ENCODE peak calls at places on chromosomes 5 and 9, in five cellular contexts. T is BE2C, E is Calu3, Z is thyroid gland, R is neural crest cell. B is an unnamed sample.
A peak's percentile ranks its signal among the peaks of the same experiment; 100 is the strongest.

GRCh38 chr5:35920890-35921289 is 17.5 kb downstream of the CAPSL start:
- DNase-seq in T (no peak), E (no peak), R (peak; percentile 8), Z (no peak), B (no peak)

GRCh38 chr9:35682520-35682919 is 7.2 kb downstream of the TPM2 start:
- DNase-seq in Z (no peak), R (no peak), T (no peak), E (no peak), B (no peak)

GRCh38 chr9:134159566-134160245 is 4.7 kb downstream of the RNU6ATAC start:
- DNase-seq in Z (no peak), E (no peak), T (no peak), R (no peak), B (no peak)

GRCh38 chr9:107484117-107484723 is 5.3 kb downstream of the KLF4 start:
- DNase-seq in E (peak; percentile 34), Z (peak; percentile 9), T (peak; percentile 28), R (peak; percentile 18), B (peak; percentile 94)

GRCh38 chr9:123438821-123439220 is 82.8 kb downstream of the CRB2 start:
- DNase-seq in R (peak; percentile 31), E (no peak), Z (no peak), T (no peak), B (no peak)

GRCh38 chr9:107976767-107977166 is 487.2 kb upstream of the KLF4 start:
- DNase-seq in R (no peak), E (no peak), Z (peak; percentile 12), T (no peak), B (peak; percentile 75)

GRCh38 chr9:92686954-92687353 is 17.0 kb upstream of the IPPK start:
- DNase-seq in E (no peak), R (no peak), T (no peak), Z (no peak), B (no peak)

GRCh38 chr5:9667906-9668305 is 37.8 kb upstream of the TAS2R1 start:
- DNase-seq in R (no peak), T (no peak), Z (no peak), E (no peak), B (peak; percentile 20)

GRCh38 chr9:133113163-133113927 is 7.7 kb downstream of the RALGDS start:
- DNase-seq in Z (no peak), T (peak; percentile 8), E (no peak), R (no peak), B (no peak)

GRCh38 chr5:56148453-56148971 is 84.6 kb downstream of the ANKRD55 start:
- DNase-seq in R (no peak), E (no peak), Z (peak; percentile 79), T (no peak), B (no peak)

GRCh38 chr9:108180511-108180910 is 675.3 kb downstream of the ACTL7B start:
- DNase-seq in T (peak; percentile 38), Z (no peak), E (no peak), R (no peak), B (no peak)

GRCh38 chr5:131381792-131382191 is 117.9 kb downstream of the CDC42SE2 start:
- DNase-seq in Z (no peak), R (no peak), E (no peak), T (no peak), B (no peak)

GRCh38 chr9:107020040-107020530 is 157.1 kb downstream of the ZNF462 start:
- DNase-seq in T (no peak), E (no peak), R (no peak), Z (peak; percentile 80), B (peak; percentile 93)

GRCh38 chr5:157538311-157538710 is 37.3 kb downstream of the ADAM19 start:
- DNase-seq in E (no peak), T (no peak), R (no peak), Z (no peak), B (no peak)

GRCh38 chr5:95922798-95923197 is 38.9 kb downstream of the ELL2 start:
- DNase-seq in E (no peak), T (no peak), Z (no peak), R (no peak), B (no peak)

GRCh38 chr5:68432682-68433081 is 217.1 kb downstream of the PIK3R1 start:
- DNase-seq in R (no peak), E (peak; percentile 51), T (no peak), Z (no peak), B (no peak)

GRCh38 chr5:67047180-67047579 is 149.4 kb downstream of the CD180 start:
- DNase-seq in T (peak; percentile 74), E (no peak), Z (peak; percentile 33), R (no peak), B (no peak)

GRCh38 chr5:65043843-65044359 is 275.2 kb downstream of the CWC27 start:
- DNase-seq in R (no peak), Z (no peak), E (no peak), T (no peak), B (no peak)

GRCh38 chr9:15999422-16000339 is 446.8 kb downstream of the CCDC171 start:
- DNase-seq in T (no peak), R (no peak), Z (no peak), E (peak; percentile 2), B (peak; percentile 87)

GRCh38 chr5:151427258-151427657 is 20.1 kb upstream of the SLC36A1 start:
- DNase-seq in T (no peak), E (no peak), R (no peak), Z (no peak), B (no peak)

GRCh38 chr5:73299665-73300435 is 126.9 kb downstream of the TMEM174 start:
- DNase-seq in R (no peak), Z (no peak), T (no peak), E (no peak), B (no peak)

GRCh38 chr9:137813651-137814415 is 63.7 kb upstream of the CACNA1B start:
- DNase-seq in R (no peak), E (no peak), T (no peak), Z (peak; percentile 91), B (no peak)

GRCh38 chr5:95664204-95664786 is 17.7 kb downstream of the RFESD start:
- DNase-seq in Z (peak; percentile 39), R (peak; percentile 34), T (peak; percentile 24), E (peak; percentile 31), B (peak; percentile 72)

GRCh38 chr9:136339958-136340310 is 12.6 kb downstream of the GPSM1 start:
- DNase-seq in E (no peak), R (no peak), T (no peak), Z (no peak), B (no peak)

GRCh38 chr5:111628901-111629300 is 116.6 kb upstream of the STARD4 start:
- DNase-seq in E (no peak), T (no peak), R (no peak), Z (no peak), B (peak; percentile 58)

GRCh38 chr5:94240616-94241287 is 377.7 kb downstream of the KIAA0825 start:
- DNase-seq in R (no peak), E (no peak), Z (no peak), T (peak; percentile 54), B (peak; percentile 73)

GRCh38 chr9:110583237-110583636 is 3.7 kb upstream of the SVEP1 start:
- DNase-seq in E (no peak), T (no peak), Z (no peak), R (no peak), B (peak; percentile 68)

GRCh38 chr9:113583511-113584470 is 120.3 kb downstream of the RGS3 start:
- DNase-seq in E (no peak), R (no peak), Z (no peak), T (no peak), B (no peak)

GRCh38 chr5:52760695-52761366 is 26.9 kb upstream of the ITGA1 start:
- DNase-seq in Z (no peak), T (no peak), E (no peak), R (no peak), B (no peak)

GRCh38 chr9:2833096-2833495 is 10.8 kb downstream of the PUM3 start:
- DNase-seq in Z (no peak), R (no peak), T (no peak), E (no peak), B (peak; percentile 56)

GRCh38 chr5:110045153-110045552 is 355.4 kb downstream of the MAN2A1 start:
- DNase-seq in R (no peak), E (no peak), T (no peak), Z (no peak), B (peak; percentile 13)

GRCh38 chr9:126442636-126443035 is 116.0 kb downstream of the MVB12B start:
- DNase-seq in R (no peak), Z (no peak), T (no peak), E (no peak), B (no peak)

GRCh38 chr5:137688248-137688840 is 47.5 kb downstream of the KLHL3 start:
- DNase-seq in T (no peak), R (no peak), Z (no peak), E (no peak), B (no peak)

GRCh38 chr9:38057416-38058195 is 11.4 kb downstream of the SHB start:
- DNase-seq in E (no peak), R (no peak), Z (peak; percentile 86), T (peak; percentile 64), B (no peak)

GRCh38 chr5:31663519-31663918 is 24.6 kb downstream of the PDZD2 start:
- DNase-seq in Z (no peak), E (no peak), R (no peak), T (no peak), B (peak; percentile 74)

GRCh38 chr5:31661257-31661656 is 22.3 kb downstream of the PDZD2 start:
- DNase-seq in E (no peak), T (no peak), R (no peak), Z (no peak), B (no peak)

GRCh38 chr5:31664566-31664965 is 25.6 kb downstream of the PDZD2 start:
- DNase-seq in Z (no peak), T (peak; percentile 53), R (no peak), E (peak; percentile 25), B (no peak)
- TF ChIP-seq CTCF in Z (no peak), T (peak; percentile 85), R (no peak), E (no peak), B (no peak)

GRCh38 chr5:62011072-62011664 is 294.8 kb upstream of the KIF2A start:
- DNase-seq in Z (no peak), T (no peak), E (no peak), R (no peak), B (no peak)

DNA sequence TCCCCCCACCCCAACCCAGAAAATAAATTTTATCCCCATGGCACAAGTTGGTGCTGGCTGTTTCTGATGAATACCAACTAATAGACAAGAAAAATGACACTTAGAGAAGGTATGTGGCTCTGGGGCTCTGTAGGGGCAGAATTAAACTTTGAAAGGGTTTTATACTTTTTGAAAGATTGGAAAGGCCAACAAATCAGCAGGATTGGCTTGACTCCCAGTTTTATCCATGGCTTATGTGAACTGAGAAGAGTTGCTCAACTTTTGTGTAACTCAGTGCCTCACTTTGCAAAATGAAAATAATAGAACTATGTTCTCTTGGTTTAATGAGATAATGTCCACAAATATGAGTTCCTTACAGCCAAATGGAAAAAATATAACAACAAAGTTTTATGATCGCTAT is 288.9 kb upstream of the KIF2A start:
- DNase-seq in Z (no peak), E (no peak), T (no peak), R (no peak), B (peak; percentile 17)
- TF ChIP-seq CTCF in Z (no peak), E (no peak), T (no peak), R (no peak), B (no peak)

DNA sequence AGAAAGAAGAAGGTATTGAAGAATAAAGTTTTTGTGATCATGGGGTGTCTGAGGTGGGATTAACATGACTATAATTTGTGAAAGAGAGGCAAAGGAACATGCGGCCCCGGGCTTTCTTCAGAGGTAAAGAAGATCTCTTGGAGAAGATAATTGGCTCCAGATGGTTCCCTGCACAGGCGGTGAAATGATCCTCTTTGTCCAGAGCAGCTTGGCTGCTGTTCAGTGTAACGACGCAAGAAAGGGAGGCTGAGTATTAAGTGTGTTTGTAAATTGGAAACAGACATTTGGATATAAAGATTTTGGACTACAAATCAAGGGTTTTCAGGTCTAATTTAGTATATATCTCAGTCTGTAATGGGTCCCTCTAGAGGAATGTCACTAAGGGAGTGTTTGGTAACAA is 4.3 kb downstream of the EQTN start:
- DNase-seq in Z (no peak), E (no peak), R (no peak), T (no peak), B (peak; percentile 52)
- TF ChIP-seq CTCF in Z (no peak), E (no peak), R (no peak), T (no peak), B (no peak)

GRCh38 chr5:32471784-32472183 is 27.2 kb upstream of the ZFR start:
- DNase-seq in T (no peak), R (no peak), E (peak; percentile 32), Z (peak; percentile 7), B (no peak)
- TF ChIP-seq CTCF in T (peak; percentile 36), R (no peak), E (no peak), Z (peak; percentile 8), B (no peak)